ENCODE peak calls at places on chromosomes 12 and 14, in four cellular contexts. One of them, this sample, is unnamed.

GRCh38 chr14:69625299-69626131 is 14.1 kb downstream of the SUSD6 start:
- DNase-seq in A549: no peak
- DNase-seq in GM12878: peak
- DNase-seq in HepG2: no peak
- DNase-seq in this sample: peak

GRCh38 chr14:103188691-103189480 is 65.6 kb downstream of the TNFAIP2 start:
- DNase-seq in A549: peak
- DNase-seq in GM12878: no peak
- DNase-seq in HepG2: no peak
- DNase-seq in this sample: no peak

GRCh38 chr12:51000245-51000644 is 25.9 kb downstream of the SLC11A2 start:
- DNase-seq in A549: peak
- DNase-seq in GM12878: no peak
- DNase-seq in HepG2: no peak
- DNase-seq in this sample: no peak

GRCh38 chr12:59396519-59396918 is 199.3 kb upstream of the SLC16A7 start:
- DNase-seq in A549: no peak
- DNase-seq in GM12878: no peak
- DNase-seq in HepG2: no peak
- DNase-seq in this sample: no peak

GRCh38 chr14:57502581-57503254 is 9.1 kb upstream of the CCDC198 start:
- DNase-seq in A549: no peak
- DNase-seq in GM12878: no peak
- DNase-seq in HepG2: no peak
- DNase-seq in this sample: no peak

GRCh38 chr14:77037886-77038511 is 9.5 kb upstream of the IRF2BPL start:
- DNase-seq in A549: no peak
- DNase-seq in GM12878: no peak
- DNase-seq in HepG2: no peak
- DNase-seq in this sample: no peak

GRCh38 chr12:47155457-47156166 is 75.9 kb upstream of the AMIGO2 start:
- DNase-seq in A549: peak
- DNase-seq in GM12878: no peak
- DNase-seq in HepG2: no peak
- DNase-seq in this sample: peak

GRCh38 chr12:122081108-122081696 is 2.6 kb downstream of the MLXIP start:
- DNase-seq in A549: no peak
- DNase-seq in GM12878: no peak
- DNase-seq in HepG2: no peak
- DNase-seq in this sample: no peak

GRCh38 chr14:99146991-99147740 is 124.8 kb downstream of the BCL11B start:
- DNase-seq in A549: no peak
- DNase-seq in GM12878: no peak
- DNase-seq in HepG2: no peak
- DNase-seq in this sample: no peak

GRCh38 chr12:16187684-16188083 is 89.8 kb downstream of the SLC15A5 start:
- DNase-seq in A549: no peak
- DNase-seq in GM12878: no peak
- DNase-seq in HepG2: no peak
- DNase-seq in this sample: no peak

GRCh38 chr12:113318900-113319628 is 15.8 kb downstream of the SLC8B1 start:
- DNase-seq in A549: no peak
- DNase-seq in GM12878: no peak
- DNase-seq in HepG2: no peak
- DNase-seq in this sample: no peak

GRCh38 chr12:80939231-80939950 is 1.7 kb upstream of the LIN7A start:
- DNase-seq in A549: no peak
- DNase-seq in GM12878: no peak
- DNase-seq in HepG2: peak
- DNase-seq in this sample: no peak

GRCh38 chr14:81246561-81247270 is 26.0 kb upstream of the GTF2A1 start:
- DNase-seq in A549: no peak
- DNase-seq in GM12878: no peak
- DNase-seq in HepG2: no peak
- DNase-seq in this sample: no peak

GRCh38 chr14:75280831-75281690 is 2.4 kb downstream of the FOS start:
- DNase-seq in A549: peak
- DNase-seq in GM12878: no peak
- DNase-seq in HepG2: no peak
- DNase-seq in this sample: no peak
- TF ChIP-seq CHD4 in A549: no peak
- TF ChIP-seq CHD4 in GM12878: no peak
- TF ChIP-seq CHD4 in HepG2: no peak
- TF ChIP-seq CHD4 in this sample: no peak

GRCh38 chr12:3130053-3130805 is 53.0 kb downstream of the TSPAN9 start:
- DNase-seq in A549: no peak
- DNase-seq in GM12878: no peak
- DNase-seq in HepG2: no peak
- DNase-seq in this sample: no peak
- TF ChIP-seq CHD4 in A549: no peak
- TF ChIP-seq CHD4 in GM12878: no peak
- TF ChIP-seq CHD4 in HepG2: no peak
- TF ChIP-seq CHD4 in this sample: no peak

DNA sequence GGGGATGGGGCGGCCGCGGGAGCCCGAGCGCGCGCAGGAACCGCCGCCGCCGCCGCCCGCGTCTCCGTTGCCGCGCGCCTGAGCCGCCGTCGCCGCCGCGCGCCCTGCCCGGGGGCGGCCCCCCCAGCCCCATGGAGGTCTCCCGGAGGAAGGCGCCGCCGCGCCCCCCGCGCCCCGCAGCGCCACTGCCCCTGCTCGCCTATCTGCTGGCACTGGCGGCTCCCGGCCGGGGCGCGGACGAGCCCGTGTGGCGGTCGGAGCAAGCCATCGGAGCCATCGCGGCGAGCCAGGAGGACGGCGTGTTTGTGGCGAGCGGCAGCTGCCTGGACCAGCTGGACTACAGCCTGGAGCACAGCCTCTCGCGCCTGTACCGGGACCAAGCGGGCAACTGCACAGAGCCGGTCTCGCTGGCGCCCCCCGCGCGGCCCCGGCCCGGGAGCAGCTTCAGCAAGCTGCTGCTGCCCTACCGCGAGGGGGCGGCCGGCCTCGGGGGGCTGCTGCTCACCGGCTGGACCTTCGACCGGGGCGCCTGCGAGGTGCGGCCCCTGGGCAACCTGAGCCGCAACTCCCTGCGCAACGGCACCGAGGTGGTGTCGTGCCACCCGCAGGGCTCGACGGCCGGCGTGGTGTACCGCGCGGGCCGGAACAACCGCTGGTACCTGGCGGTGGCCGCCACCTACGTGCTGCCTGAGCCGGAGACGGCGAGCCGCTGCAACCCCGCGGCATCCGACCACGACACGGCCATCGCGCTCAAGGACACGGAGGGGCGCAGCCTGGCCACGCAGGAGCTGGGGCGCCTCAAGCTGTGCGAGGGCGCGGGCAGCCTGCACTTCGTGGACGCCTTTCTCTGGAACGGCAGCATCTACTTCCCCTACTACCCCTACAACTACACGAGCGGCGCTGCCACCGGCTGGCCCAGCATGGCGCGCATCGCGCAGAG is 734 bp downstream of the PLXNC1 start:
- DNase-seq in A549: peak
- DNase-seq in GM12878: no peak
- DNase-seq in HepG2: no peak
- DNase-seq in this sample: no peak
- TF ChIP-seq CHD4 in A549: no peak
- TF ChIP-seq CHD4 in GM12878: no peak
- TF ChIP-seq CHD4 in HepG2: no peak
- TF ChIP-seq CHD4 in this sample: no peak

DNA sequence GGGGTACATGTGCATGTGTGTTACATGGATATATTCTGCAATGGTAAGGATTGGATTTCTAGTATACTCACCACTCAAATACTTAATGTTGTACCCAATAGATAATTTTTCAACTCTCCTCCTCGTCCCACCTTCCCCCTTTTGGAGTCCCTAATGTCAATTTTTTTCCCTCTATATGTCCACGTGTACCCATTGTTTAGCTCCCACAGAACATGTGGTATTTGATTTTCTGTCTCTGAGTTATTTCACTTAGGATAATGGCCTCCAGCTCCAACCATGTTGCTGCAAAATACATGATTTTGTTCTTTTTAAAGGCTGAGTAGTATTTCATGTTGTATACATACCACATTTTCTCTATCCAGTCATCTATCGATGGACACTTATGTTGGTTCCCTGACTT is 97.2 kb upstream of the TMTC1 start:
- DNase-seq in A549: no peak
- DNase-seq in GM12878: no peak
- DNase-seq in HepG2: no peak
- DNase-seq in this sample: no peak
- TF ChIP-seq CHD4 in A549: no peak
- TF ChIP-seq CHD4 in GM12878: no peak
- TF ChIP-seq CHD4 in HepG2: no peak
- TF ChIP-seq CHD4 in this sample: no peak

GRCh38 chr14:52018252-52018651 is 28.9 kb downstream of the RTRAF start:
- DNase-seq in A549: no peak
- DNase-seq in GM12878: no peak
- DNase-seq in HepG2: no peak
- DNase-seq in this sample: peak

GRCh38 chr14:52020866-52021717 is 31.7 kb downstream of the RTRAF start:
- DNase-seq in A549: no peak
- DNase-seq in GM12878: peak
- DNase-seq in HepG2: no peak
- DNase-seq in this sample: peak

GRCh38 chr14:52021971-52022600 is 32.7 kb downstream of the RTRAF start:
- DNase-seq in A549: no peak
- DNase-seq in GM12878: peak
- DNase-seq in HepG2: no peak
- DNase-seq in this sample: no peak

GRCh38 chr14:52018970-52019369 is 29.6 kb downstream of the RTRAF start:
- DNase-seq in A549: no peak
- DNase-seq in GM12878: no peak
- DNase-seq in HepG2: no peak
- DNase-seq in this sample: no peak

DNA sequence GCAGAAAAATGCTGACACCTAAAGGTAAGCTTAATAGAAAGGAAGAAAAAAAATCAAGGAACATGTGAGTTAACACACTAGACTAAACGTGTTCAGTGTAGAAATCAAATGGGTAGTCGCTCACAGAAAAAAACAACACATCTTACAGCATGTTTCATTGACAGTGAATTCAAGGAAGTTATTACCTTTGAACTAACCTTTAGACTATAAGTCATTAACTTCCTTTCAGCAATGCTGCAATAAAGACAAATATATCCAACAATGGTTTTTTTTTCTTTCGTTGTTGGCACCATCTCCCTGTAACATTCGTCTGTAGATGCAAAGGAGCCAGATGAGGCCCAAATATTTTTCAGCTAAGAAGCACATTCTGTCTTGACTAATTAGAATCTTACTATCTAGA is 31.0 kb downstream of the RTRAF start:
- DNase-seq in A549: no peak
- DNase-seq in GM12878: no peak
- DNase-seq in HepG2: no peak
- DNase-seq in this sample: no peak
- TF ChIP-seq CHD4 in A549: no peak
- TF ChIP-seq CHD4 in GM12878: no peak
- TF ChIP-seq CHD4 in HepG2: no peak
- TF ChIP-seq CHD4 in this sample: no peak

GRCh38 chr12:82479511-82479910 is 121.2 kb downstream of the METTL25 start:
- DNase-seq in A549: no peak
- DNase-seq in GM12878: no peak
- DNase-seq in HepG2: no peak
- DNase-seq in this sample: no peak

GRCh38 chr12:82486524-82487235 is 128.4 kb downstream of the METTL25 start:
- DNase-seq in A549: no peak
- DNase-seq in GM12878: no peak
- DNase-seq in HepG2: no peak
- DNase-seq in this sample: no peak

DNA sequence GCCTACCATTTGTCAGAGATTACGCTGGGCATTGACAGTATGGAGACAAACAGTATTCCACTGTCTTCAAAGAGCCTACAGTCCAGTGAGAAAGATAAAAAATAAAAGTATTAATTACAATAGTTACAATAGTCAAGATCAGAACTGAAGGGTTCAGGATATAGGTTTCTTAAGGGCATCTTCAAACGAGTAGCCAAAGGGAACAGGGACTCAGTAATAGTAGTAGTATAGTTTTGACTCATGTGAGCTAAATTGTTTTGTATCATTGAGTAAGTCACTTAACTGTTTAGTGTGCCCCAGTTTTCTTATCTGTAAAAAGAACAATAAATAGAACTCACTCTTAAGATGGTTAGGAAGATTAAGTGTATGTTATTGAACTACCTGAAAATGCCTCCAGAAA is 123.6 kb downstream of the METTL25 start:
- DNase-seq in A549: no peak
- DNase-seq in GM12878: no peak
- DNase-seq in HepG2: no peak
- DNase-seq in this sample: no peak
- TF ChIP-seq CHD4 in A549: no peak
- TF ChIP-seq CHD4 in GM12878: no peak
- TF ChIP-seq CHD4 in HepG2: no peak
- TF ChIP-seq CHD4 in this sample: no peak

GRCh38 chr12:114903394-114903748 is 219.4 kb upstream of the TBX3 start:
- DNase-seq in A549: no peak
- DNase-seq in GM12878: no peak
- DNase-seq in HepG2: no peak
- DNase-seq in this sample: no peak

GRCh38 chr12:114902665-114903393 is 218.9 kb upstream of the TBX3 start:
- DNase-seq in A549: peak
- DNase-seq in GM12878: no peak
- DNase-seq in HepG2: peak
- DNase-seq in this sample: no peak

GRCh38 chr12:114901316-114901715 is 217.3 kb upstream of the TBX3 start:
- DNase-seq in A549: no peak
- DNase-seq in GM12878: no peak
- DNase-seq in HepG2: no peak
- DNase-seq in this sample: no peak

GRCh38 chr12:114904254-114905003 is 220.5 kb upstream of the TBX3 start:
- DNase-seq in A549: peak
- DNase-seq in GM12878: no peak
- DNase-seq in HepG2: no peak
- DNase-seq in this sample: no peak
- TF ChIP-seq CHD4 in A549: no peak
- TF ChIP-seq CHD4 in GM12878: no peak
- TF ChIP-seq CHD4 in HepG2: no peak
- TF ChIP-seq CHD4 in this sample: no peak

GRCh38 chr14:36521598-36522345 is 1.7 kb upstream of the NKX2-1 start:
- DNase-seq in A549: no peak
- DNase-seq in GM12878: no peak
- DNase-seq in HepG2: no peak
- DNase-seq in this sample: no peak
- TF ChIP-seq CHD4 in A549: no peak
- TF ChIP-seq CHD4 in GM12878: no peak
- TF ChIP-seq CHD4 in HepG2: no peak
- TF ChIP-seq CHD4 in this sample: no peak